ENCODE peak calls at places on chromosomes 4 and X, in four cellular contexts. G is kidney, S is Panc1, N is IMR-90. X is an unnamed sample.
A peak's percentile ranks its signal among the peaks of the same experiment; 100 is the strongest.

GRCh38 chrX:129769467-129770154 is 10.1 kb upstream of the SASH3 start:
- DNase-seq in G (no peak), S (no peak), N (no peak), X (no peak)

GRCh38 chr4:140116442-140117104 is 37.4 kb downstream of the MAML3 start:
- DNase-seq in G (no peak), S (no peak), N (peak; percentile 54), X (no peak)

GRCh38 chr4:104395219-104395618 is 99.5 kb downstream of the CXXC4 start:
- DNase-seq in G (no peak), S (no peak), N (no peak), X (no peak)

GRCh38 chr4:144562019-144562740 is 83.8 kb upstream of the HHIP start:
- DNase-seq in G (peak; percentile 58), S (no peak), N (no peak), X (no peak)

GRCh38 chr4:122733805-122734155 is 1.3 kb downstream of the BBS12 start:
- DNase-seq in G (no peak), S (no peak), N (no peak), X (no peak)

GRCh38 chr4:105181259-105181658 is 34.6 kb downstream of the TET2 start:
- DNase-seq in G (no peak), S (no peak), N (no peak), X (no peak)

GRCh38 chr4:135564090-135564489 is 1362.5 kb upstream of the PABPC4L start:
- DNase-seq in G (no peak), S (no peak), N (no peak), X (no peak)

GRCh38 chr4:184115399-184115798 is 102.3 kb downstream of the ENPP6 start:
- DNase-seq in G (peak; percentile 29), S (no peak), N (no peak), X (no peak)

GRCh38 chr4:184805462-184806245 is 20.1 kb downstream of the ACSL1 start:
- DNase-seq in G (peak; percentile 89), S (no peak), N (no peak), X (no peak)

GRCh38 chr4:158860856-158861255 is 92.0 kb downstream of the FNIP2 start:
- DNase-seq in G (no peak), S (no peak), N (no peak), X (no peak)
- H3K4me3 ChIP-seq in G (no peak overlapping the region), S (no peak overlapping the region), N (no peak overlapping the region), X (no peak overlapping the region)

GRCh38 chr4:127624176-127624575 is 8.6 kb upstream of the INTU start:
- DNase-seq in G (no peak), S (no peak), N (no peak), X (no peak)

GRCh38 chr4:127623755-127624087 is 9.0 kb upstream of the INTU start:
- DNase-seq in G (no peak), S (no peak), N (peak; percentile 41), X (peak; percentile 57)

GRCh38 chr4:127622621-127622922 is 10.2 kb upstream of the INTU start:
- DNase-seq in G (no peak), S (no peak), N (no peak), X (no peak)

GRCh38 chr4:127618427-127618826 is 14.3 kb upstream of the INTU start:
- DNase-seq in G (no peak), S (no peak), N (no peak), X (no peak)

DNA sequence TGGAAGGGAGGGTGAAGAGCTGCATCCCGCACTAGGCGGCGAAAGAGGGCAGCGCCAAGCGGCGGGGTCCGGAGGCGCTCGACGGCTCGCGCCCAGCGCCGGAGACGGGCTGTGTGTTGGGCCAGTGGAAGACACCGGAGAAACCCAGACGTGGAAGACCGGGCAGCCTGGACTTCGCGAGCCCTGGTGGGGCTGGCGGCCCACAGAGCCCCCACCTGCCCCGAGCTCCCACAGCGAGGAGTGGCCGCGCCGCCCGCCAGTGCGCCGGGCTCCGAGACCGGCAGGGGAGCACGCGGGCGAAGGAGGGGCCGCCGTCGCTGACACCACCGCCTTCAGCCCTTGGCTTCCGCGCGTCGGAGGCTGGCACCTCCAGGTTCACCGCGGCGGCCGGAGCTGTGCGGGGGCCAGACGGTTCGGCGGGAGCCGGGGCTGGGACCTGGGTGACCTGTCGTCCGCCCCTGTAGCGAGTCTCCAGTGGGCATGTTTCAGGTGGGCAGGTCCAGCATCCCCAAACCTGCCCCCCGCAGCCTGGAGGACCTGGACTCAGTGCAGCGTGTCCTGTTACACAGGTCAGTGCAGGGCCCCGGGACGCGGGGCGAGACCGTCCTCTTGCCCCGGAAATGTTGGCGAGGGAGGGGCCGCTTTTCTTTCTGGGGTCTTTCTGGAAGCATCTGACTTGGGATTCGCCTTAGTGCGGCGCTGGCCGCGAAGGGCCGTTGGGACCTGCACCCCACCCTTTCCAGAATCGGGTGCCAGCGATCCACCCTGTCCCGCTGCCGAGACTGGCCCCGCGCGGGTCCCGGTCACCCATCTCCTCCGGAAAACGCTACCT is 9.6 kb upstream of the INTU start:
- DNase-seq in G (peak; percentile 80), S (no peak), N (peak; percentile 33), X (peak; percentile 47)
- TF ChIP-seq CTCF in G (peak; percentile 30), S (peak; percentile 59), N (peak; percentile 30), X (peak; percentile 39)

DNA sequence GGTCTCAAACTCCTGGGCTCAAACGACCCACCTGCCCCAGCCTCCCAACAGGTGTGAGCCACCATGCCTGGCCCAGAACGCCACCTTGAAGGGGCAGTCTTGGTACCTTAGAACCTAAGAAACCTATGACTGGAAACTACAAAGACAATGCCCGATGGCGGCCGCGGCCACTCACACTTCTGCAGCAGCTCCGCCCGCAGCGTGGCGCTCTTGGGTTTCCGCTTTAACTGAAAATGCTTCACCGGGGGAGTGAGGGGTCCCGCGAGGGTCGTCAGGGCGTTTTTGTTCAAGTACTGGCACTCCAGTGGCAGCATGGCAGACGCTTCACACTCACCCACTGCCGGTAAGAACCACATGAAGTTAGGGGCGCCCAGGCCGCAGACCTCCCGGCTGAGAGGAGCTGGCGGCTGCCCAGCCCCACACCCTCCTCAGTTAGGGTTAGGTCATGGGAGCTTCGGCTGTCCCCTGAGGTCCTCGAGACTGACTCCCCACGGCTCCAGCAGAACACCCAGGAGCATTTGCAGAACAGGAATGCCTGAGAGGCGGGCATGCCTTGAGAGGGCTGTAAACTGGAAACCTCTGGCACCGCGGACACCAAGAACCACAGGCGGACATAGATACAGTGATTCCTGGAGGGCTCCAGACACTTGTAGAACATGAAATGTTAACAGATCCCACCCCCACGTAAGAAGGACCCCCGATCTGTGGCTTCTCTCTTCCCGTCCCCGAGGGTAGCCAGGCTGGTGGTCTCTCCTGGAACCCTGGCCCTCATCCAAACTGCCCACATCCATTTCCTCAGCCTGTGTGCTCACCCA is 19.0 kb downstream of the NELFA start:
- DNase-seq in G (no peak), S (no peak), N (no peak), X (no peak)
- H3K4me3 ChIP-seq in G (no peak overlapping the region), S (no peak overlapping the region), N (no peak overlapping the region), X (no peak overlapping the region)

DNA sequence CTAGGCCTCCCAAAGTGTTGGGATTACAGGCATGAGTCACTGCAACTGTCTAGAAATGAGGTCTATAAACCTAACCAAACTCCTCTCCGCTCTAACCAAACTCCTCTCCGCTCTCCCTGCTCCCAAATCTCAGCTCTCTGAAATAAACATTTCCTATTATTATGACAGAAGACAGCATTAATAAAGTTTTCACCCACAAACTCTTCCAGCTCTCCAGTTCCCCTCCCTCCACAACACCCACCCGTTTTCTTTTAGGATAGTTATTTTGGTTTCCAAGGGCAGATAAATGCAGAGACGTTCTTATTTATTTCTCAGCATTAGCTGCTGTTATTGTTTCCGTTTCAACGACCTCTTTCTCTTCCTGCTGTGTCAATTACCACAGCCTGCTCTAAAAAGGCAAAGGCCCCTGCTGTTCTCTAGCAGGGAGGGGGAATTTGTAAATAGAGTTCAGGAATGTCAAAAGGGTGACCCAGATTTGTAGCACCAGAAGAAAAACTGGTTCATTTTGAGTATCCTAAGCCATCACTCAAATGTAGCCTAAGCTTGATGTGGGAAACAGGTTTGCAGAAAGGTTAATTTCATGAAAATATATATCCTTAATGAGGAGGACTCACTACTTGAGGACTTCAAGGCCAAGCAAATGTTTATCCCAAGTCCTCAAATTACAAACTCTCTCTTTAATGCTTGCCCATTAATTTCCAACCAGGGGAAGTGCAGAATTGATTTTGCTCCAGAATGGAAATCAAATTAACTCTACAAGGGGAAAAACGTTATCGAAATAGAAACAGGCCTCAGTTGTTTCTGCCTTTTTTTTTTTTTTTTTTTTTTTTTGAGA is 13.5 kb upstream of the SCD5 start:
- DNase-seq in G (no peak), S (no peak), N (peak; percentile 41), X (peak; percentile 80)
- TF ChIP-seq CTCF in G (no peak), S (no peak), N (no peak), X (no peak)

GRCh38 chr4:153782567-153782966 is 6.3 kb downstream of the SFRP2 start:
- DNase-seq in G (no peak), S (no peak), N (no peak), X (peak; percentile 15)
- H3K4me3 ChIP-seq in G (no peak overlapping the region), S (no peak overlapping the region), N (no peak overlapping the region), X (no peak overlapping the region)